ENCODE peak calls at places on chromosomes 2 and 18, in five cellular contexts. F is mesenchymal stem cell, M is HCT116, Q is astrocyte, I is OCI-LY7. O is an unnamed sample.

GRCh38 chr18:3526421-3527354 is 76.7 kb downstream of the TGIF1 start:
- DNase-seq in F (peak; percentile 5), M (no peak), Q (peak; percentile 85), I (no peak), O (no peak)

GRCh38 chr2:241670333-241671110 is 16.1 kb downstream of the DTYMK start:
- DNase-seq in F (no peak), M (no peak), Q (no peak), I (no peak), O (no peak)

GRCh38 chr18:28412521-28412920 is 235.6 kb upstream of the CDH2 start:
- DNase-seq in F (peak; percentile 22), M (no peak), Q (peak; percentile 55), I (no peak), O (no peak)

GRCh38 chr2:43116988-43117387 is 109.4 kb downstream of the ZFP36L2 start:
- DNase-seq in F (no peak), M (no peak), Q (no peak), I (no peak), O (no peak)

GRCh38 chr2:55859875-55860274 is 63.7 kb downstream of the EFEMP1 start:
- DNase-seq in F (no peak), M (no peak), Q (no peak), I (no peak), O (no peak)

GRCh38 chr2:188395903-188396699 is 104.4 kb downstream of the GULP1 start:
- DNase-seq in F (no peak), M (no peak), Q (no peak), I (no peak), O (peak; percentile 6)

GRCh38 chr2:231047270-231047921 is 9.3 kb upstream of the PSMD1 start:
- DNase-seq in F (no peak), M (no peak), Q (no peak), I (no peak), O (no peak)

GRCh38 chr2:81767173-81767720 is 1462.7 kb upstream of the LRRTM1 start:
- DNase-seq in F (no peak), M (no peak), Q (peak; percentile 41), I (no peak), O (no peak)

GRCh38 chr2:133264951-133265949 is 303.0 kb downstream of the NCKAP5 start:
- DNase-seq in F (no peak), M (no peak), Q (peak; percentile 20), I (no peak), O (no peak)

GRCh38 chr2:174158003-174158402 is 90.3 kb downstream of the OLA1 start:
- DNase-seq in F (peak; percentile 38), M (peak; percentile 51), Q (no peak), I (peak; percentile 54), O (peak; percentile 38)

GRCh38 chr2:45380131-45380836 is 230.8 kb downstream of the SRBD1 start:
- DNase-seq in F (no peak), M (no peak), Q (peak; percentile 33), I (no peak), O (no peak)

GRCh38 chr18:75625966-75626365 is 198.5 kb upstream of the SMIM21 start:
- DNase-seq in F (no peak), M (no peak), Q (peak; percentile 30), I (no peak), O (no peak)

GRCh38 chr18:58556333-58557012 is 72.4 kb downstream of the ALPK2 start:
- DNase-seq in F (peak; percentile 36), M (no peak), Q (no peak), I (no peak), O (no peak)

GRCh38 chr2:174544156-174544555 is 53.4 kb downstream of the WIPF1 start:
- DNase-seq in F (no peak), M (no peak), Q (no peak), I (no peak), O (no peak)

GRCh38 chr2:235030126-235030525 is 78.3 kb downstream of the SH3BP4 start:
- DNase-seq in F (no peak), M (no peak), Q (no peak), I (no peak), O (no peak)

GRCh38 chr2:24830351-24830750 is 37.1 kb downstream of the CENPO start:
- DNase-seq in F (peak; percentile 52), M (peak; percentile 10), Q (no peak), I (no peak), O (no peak)

GRCh38 chr2:51103205-51103604 is 71.3 kb upstream of the NRXN1 start:
- DNase-seq in F (peak; percentile 87), M (peak; percentile 4), Q (peak; percentile 51), I (no peak), O (no peak)

GRCh38 chr2:80531319-80531718 is 226.8 kb upstream of the LRRTM1 start:
- DNase-seq in F (no peak), M (no peak), Q (no peak), I (peak; percentile 20), O (no peak)

GRCh38 chr2:239874636-239875356 is 150.3 kb downstream of the NDUFA10 start:
- DNase-seq in F (no peak), M (no peak), Q (no peak), I (no peak), O (peak; percentile 2)

GRCh38 chr18:79006106-79006795 is 26.6 kb downstream of the SALL3 start:
- DNase-seq in F (no peak), M (no peak), Q (no peak), I (no peak), O (no peak)

GRCh38 chr2:143808166-143808565 is 678.9 kb downstream of the ARHGAP15 start:
- DNase-seq in F (peak; percentile 44), M (no peak), Q (no peak), I (no peak), O (no peak)

GRCh38 chr2:29821591-29821990 is 99.8 kb downstream of the ALK start:
- DNase-seq in F (no peak), M (no peak), Q (no peak), I (no peak), O (no peak)

GRCh38 chr2:124633812-124634211 is 608.7 kb downstream of the CNTNAP5 start:
- DNase-seq in F (no peak), M (no peak), Q (no peak), I (no peak), O (no peak)

GRCh38 chr2:58354230-58354629 is 113.1 kb upstream of the FANCL start:
- DNase-seq in F (no peak), M (no peak), Q (no peak), I (no peak), O (no peak)

GRCh38 chr2:200786826-200787225 is 24.9 kb upstream of the BZW1 start:
- DNase-seq in F (peak; percentile 65), M (peak; percentile 39), Q (peak; percentile 76), I (no peak), O (no peak)

GRCh38 chr18:76494181-76494540 is 881 bp downstream of the ZNF516 start:
- DNase-seq in F (peak; percentile 64), M (no peak), Q (peak; percentile 32), I (peak; percentile 37), O (no peak)

GRCh38 chr2:81481242-81481993 is 1176.9 kb upstream of the LRRTM1 start:
- DNase-seq in F (no peak), M (no peak), Q (no peak), I (no peak), O (no peak)

GRCh38 chr2:237160271-237160934 is 74.7 kb downstream of the COPS8 start:
- DNase-seq in F (no peak), M (no peak), Q (no peak), I (peak; percentile 62), O (no peak)

DNA sequence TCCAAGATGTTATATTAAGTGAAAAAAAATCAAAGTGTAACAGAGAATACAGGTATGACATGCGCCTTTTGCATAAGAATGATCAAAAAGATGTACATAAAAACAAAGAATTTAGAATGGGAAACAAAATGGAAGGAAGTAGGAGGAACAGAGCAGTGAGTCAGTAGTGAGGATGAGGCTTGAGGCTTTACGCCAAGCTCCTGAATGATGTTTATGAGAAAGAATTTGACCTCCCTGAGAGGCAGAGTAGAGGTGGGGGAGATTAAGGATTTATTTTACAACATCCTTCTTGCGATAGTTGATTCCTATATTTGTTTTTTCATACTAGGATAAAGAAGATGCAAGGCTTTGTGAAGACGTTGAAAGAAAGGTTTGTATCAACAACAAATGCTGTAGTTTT is 81.4 kb downstream of the DCDC2C start:
- DNase-seq in F (no peak), M (no peak), Q (no peak), I (no peak), O (no peak)
- H3K4me2 ChIP-seq in F (no peak overlapping the region), M (peak overlapping the region; percentile 16), Q (peak overlapping the region; percentile 63), I (no peak overlapping the region), O (no peak overlapping the region)

DNA sequence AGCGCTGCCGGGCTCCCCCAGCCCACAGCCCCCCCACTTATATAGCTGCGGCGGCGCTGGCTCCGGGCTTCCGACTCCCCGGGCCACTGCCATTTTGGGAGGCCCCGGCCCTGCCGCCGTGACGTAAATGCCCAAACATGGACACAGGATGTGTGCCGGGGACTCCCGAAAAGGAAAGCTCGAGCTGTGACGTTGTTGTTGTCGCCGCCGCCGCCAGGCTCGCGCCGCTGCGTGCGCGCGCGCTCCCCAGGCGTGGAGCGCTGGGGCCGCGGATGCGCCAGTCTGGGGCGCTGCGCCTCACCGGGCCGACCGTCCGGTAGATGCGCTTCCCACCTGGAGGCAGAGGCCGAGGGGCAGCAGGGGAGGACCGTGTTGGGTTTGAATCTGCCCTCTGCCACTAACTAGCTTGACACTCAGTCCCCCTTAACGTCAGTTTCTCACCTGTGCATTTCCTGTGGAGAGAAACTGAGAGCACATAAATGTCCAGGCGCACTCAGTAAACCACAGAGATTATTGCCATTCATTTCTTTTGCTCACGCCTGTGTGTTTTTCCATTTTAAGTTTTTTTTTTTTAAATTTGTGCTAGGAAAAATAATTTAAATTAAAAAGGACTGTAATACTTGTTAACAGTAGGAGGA is at the start of gene EGR4:
- DNase-seq in F (peak; percentile 81), M (peak; percentile 64), Q (peak; percentile 59), I (peak; percentile 33), O (no peak)
- H3K4me2 ChIP-seq in F (peak within 1 kb of the TSS; percentile 92), M (peak within 1 kb of the TSS; percentile 88), Q (peak within 1 kb of the TSS; percentile 94), I (peak within 1 kb of the TSS; percentile 43), O (no peak within 1 kb of the TSS)

DNA sequence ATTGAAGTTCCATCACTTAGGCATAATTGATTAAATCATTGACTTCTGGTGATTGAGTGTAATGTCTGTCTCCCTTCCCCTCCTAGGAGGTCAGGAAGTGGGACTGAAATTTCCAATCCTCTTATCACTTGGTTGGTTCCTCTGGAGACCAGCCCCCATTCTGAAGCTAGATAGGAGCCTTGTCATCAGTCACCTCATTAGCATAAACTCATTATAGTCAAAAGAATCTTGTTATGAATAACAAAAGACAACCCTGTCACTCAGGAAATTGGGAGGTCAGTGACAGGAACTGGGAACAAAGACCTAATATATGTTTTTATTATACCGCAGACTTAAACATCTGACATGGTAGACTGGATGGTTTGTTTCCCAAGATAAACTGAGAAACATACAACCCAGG is 60.7 kb upstream of the GAREM2 start:
- DNase-seq in F (no peak), M (no peak), Q (no peak), I (no peak), O (no peak)
- H3K4me2 ChIP-seq in F (no peak overlapping the region), M (no peak overlapping the region), Q (no peak overlapping the region), I (no peak overlapping the region), O (no peak overlapping the region)

GRCh38 chr18:10926565-10927194 is 222.7 kb downstream of the PIEZO2 start:
- DNase-seq in F (peak; percentile 89), M (no peak), Q (peak; percentile 68), I (no peak), O (no peak)
- H3K4me2 ChIP-seq in F (peak overlapping the region; percentile 31), M (no peak overlapping the region), Q (peak overlapping the region; percentile 78), I (peak overlapping the region; percentile 14), O (no peak overlapping the region)

GRCh38 chr2:37802899-37803379 is 122.1 kb upstream of the RMDN2 start:
- DNase-seq in F (peak; percentile 95), M (no peak), Q (peak; percentile 90), I (no peak), O (no peak)
- H3K4me2 ChIP-seq in F (no peak overlapping the region), M (no peak overlapping the region), Q (peak overlapping the region; percentile 45), I (no peak overlapping the region), O (no peak overlapping the region)

GRCh38 chr2:100891911-100892642 is 72.1 kb downstream of the NPAS2 start:
- DNase-seq in F (peak; percentile 67), M (peak; percentile 65), Q (peak; percentile 71), I (no peak), O (no peak)
- H3K4me2 ChIP-seq in F (no peak overlapping the region), M (peak overlapping the region; percentile 66), Q (peak overlapping the region; percentile 66), I (no peak overlapping the region), O (no peak overlapping the region)

O was measured in DND-41.